ENCODE peak calls at places on chromosomes 3 and 15, in seven cellular contexts. J, C, H, W, O, V and U are unnamed samples.

GRCh38 chr3:8500208-8500961 is 1.2 kb upstream of the LMCD1 start:
- DNase-seq in H (no peak), O (no peak), W (peak; percentile 86), J (peak; percentile 89), C (no peak), V (no peak), U (no peak)

GRCh38 chr15:22262613-22263020 is 182.3 kb downstream of the OR4M2 start:
- DNase-seq in O (peak; percentile 84), V (peak; percentile 79), J (no peak), H (peak; percentile 20), W (no peak), C (no peak), U (no peak)

GRCh38 chr15:63884953-63885352 is 51.2 kb upstream of the HERC1 start:
- DNase-seq in H (no peak), J (no peak), V (no peak), C (no peak), W (no peak), O (peak; percentile 48), U (no peak)

GRCh38 chr15:68797589-68798377 is 22.9 kb downstream of the ANP32A start:
- DNase-seq in J (no peak), O (no peak), W (no peak), H (no peak), C (no peak), V (no peak), U (no peak)

GRCh38 chr3:23740517-23741402 is 65.0 kb upstream of the UBE2E1 start:
- DNase-seq in C (no peak), H (no peak), J (peak; percentile 65), W (peak; percentile 55), V (no peak), O (no peak), U (no peak)

GRCh38 chr15:34147371-34148140 is 45.7 kb downstream of the PGBD4 start:
- DNase-seq in W (peak; percentile 64), J (peak; percentile 71), H (no peak), O (no peak), V (no peak), C (no peak), U (no peak)

GRCh38 chr3:48856469-48856868 is 8.8 kb upstream of the PRKAR2A start:
- DNase-seq in C (no peak), W (no peak), H (no peak), O (no peak), J (no peak), V (no peak), U (no peak)

GRCh38 chr3:59245879-59246501 is 196.2 kb upstream of the CFAP20DC start:
- DNase-seq in O (no peak), V (no peak), J (peak; percentile 95), H (peak; percentile 37), W (peak; percentile 96), C (no peak), U (no peak)

GRCh38 chr3:147351301-147351700 is 55.0 kb downstream of the ZIC4 start:
- DNase-seq in O (no peak), H (no peak), J (no peak), V (no peak), W (no peak), C (no peak), U (no peak)

GRCh38 chr3:58473275-58473674 is 18.6 kb upstream of the KCTD6 start:
- DNase-seq in W (no peak), H (no peak), O (no peak), V (no peak), J (no peak), C (no peak), U (no peak)

DNA sequence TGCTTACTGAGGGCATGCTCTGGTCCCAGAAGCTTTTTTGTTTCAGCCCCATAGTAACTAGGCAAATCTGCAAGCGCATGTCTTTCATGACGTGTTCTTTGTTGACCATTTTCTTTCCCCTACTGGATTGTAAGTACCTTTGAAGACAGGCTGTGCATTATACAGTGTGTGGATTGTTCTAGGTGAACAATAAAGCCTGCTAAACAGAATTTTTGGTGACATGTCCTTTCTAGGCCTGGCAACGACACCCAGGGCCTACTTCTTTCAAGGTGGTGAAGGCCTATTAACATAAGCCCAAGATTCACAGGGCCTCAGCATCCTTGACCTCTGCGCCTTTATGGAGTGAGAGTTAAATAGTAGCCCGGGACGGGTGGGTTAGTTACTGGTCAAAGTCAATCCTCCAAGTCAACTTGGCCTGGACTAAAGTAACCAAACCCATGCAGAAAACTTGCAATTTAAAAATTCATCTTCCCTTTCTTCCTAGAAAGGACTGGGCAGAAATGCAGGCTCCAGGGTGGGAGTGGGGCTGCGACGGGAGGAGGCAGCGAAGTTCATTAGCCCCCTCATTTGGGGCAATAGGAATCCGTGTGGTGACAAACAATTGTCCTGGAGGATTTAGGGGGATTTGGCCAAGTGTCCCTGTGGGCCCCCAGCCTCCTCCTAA is 37.6 kb upstream of the TRIM71 start:
- DNase-seq in C (no peak), V (no peak), J (no peak), W (no peak), H (no peak), O (no peak), U (no peak)
- H3K4me3 ChIP-seq in C (peak overlapping the region; percentile 66), V (no peak overlapping the region), J (no peak overlapping the region), W (peak overlapping the region; percentile 79), H (peak overlapping the region; percentile 52), O (peak overlapping the region; percentile 60), U (no peak overlapping the region)

GRCh38 chr15:53126144-53126543 is 336.0 kb upstream of the ONECUT1 start:
- DNase-seq in W (no peak), O (no peak), V (no peak), H (no peak), J (no peak), C (no peak), U (no peak)

GRCh38 chr15:53128652-53129051 is 338.5 kb upstream of the ONECUT1 start:
- DNase-seq in W (no peak), H (no peak), J (no peak), V (no peak), O (no peak), C (no peak), U (no peak)

DNA sequence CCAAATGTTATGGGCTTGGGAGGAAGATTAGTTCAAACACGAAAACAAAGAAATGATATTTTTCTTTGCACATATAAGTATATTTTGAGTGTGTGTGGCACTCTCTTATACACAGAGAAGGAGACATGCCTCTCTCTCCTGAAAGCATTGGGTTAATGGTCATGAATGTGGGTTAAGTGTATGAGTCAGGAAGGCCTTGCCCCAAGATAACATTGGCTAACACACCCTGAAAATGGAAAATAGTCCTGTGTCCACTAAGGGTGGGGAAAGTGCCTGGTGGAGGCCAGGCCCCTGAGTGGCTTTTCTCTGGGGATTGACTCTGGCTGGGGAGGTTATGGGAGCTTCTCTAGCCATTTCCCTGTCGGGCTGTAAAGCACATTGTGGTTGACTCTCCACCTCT is 332.7 kb upstream of the ONECUT1 start:
- DNase-seq in W (no peak), O (no peak), C (no peak), H (no peak), J (no peak), V (no peak), U (no peak)
- H3K27me3 ChIP-seq in W (no peaks in the 10 kb centered on the region), O (no peaks in the 10 kb centered on the region), C (no peaks in the 10 kb centered on the region), H (no peaks in the 10 kb centered on the region), J (no peaks in the 10 kb centered on the region), V (no peaks in the 10 kb centered on the region), U (no peaks in the 10 kb centered on the region)

GRCh38 chr3:128854382-128854939 is 25.0 kb upstream of the ACAD9 start:
- DNase-seq in O (no peak), H (peak; percentile 50), V (no peak), W (no peak), J (no peak), C (no peak), U (no peak)

GRCh38 chr3:128851601-128852000 is 27.8 kb upstream of the ACAD9 start:
- DNase-seq in O (no peak), V (no peak), J (no peak), W (no peak), H (no peak), C (no peak), U (no peak)

GRCh38 chr3:128858167-128858566 is 21.3 kb upstream of the ACAD9 start:
- DNase-seq in H (no peak), V (peak; percentile 70), O (no peak), J (no peak), C (no peak), W (no peak), U (no peak)

GRCh38 chr3:128853826-128854225 is 25.6 kb upstream of the ACAD9 start:
- DNase-seq in C (no peak), V (no peak), H (no peak), J (no peak), O (no peak), W (no peak), U (no peak)

DNA sequence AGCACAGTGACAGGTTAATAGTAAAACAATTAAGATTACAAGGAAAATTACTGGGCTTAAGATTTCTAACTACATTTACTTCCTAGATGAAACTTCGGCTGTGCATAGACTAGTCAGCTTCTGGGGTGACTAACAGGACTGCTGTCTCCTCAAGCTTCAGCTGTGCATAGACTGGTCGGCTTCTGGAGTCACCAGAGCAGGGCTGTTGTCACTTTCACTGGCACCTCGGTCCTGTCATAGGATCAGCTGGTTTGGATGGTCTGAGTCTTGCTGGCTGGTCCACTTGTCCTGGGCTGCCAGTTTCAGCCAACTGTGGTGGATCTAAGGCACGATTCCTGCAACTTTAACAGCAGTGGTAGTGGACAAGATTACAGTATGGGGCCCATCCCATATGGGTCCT is 23.8 kb upstream of the ACAD9 start:
- DNase-seq in V (no peak), O (no peak), C (no peak), J (no peak), H (no peak), W (no peak), U (no peak)
- H3K9me3 ChIP-seq in V (peaks cover 22% of the 10 kb centered on the region), O (peaks cover 15% of the 10 kb centered on the region), C (peaks cover 22% of the 10 kb centered on the region), J (no peaks in the 10 kb centered on the region), H (no peaks in the 10 kb centered on the region), W (peaks cover 22% of the 10 kb centered on the region), U (peaks cover 50% of the 10 kb centered on the region)

GRCh38 chr15:90742082-90742481 is 24.9 kb downstream of the BLM start:
- DNase-seq in W (no peak), V (no peak), O (no peak), C (no peak), J (no peak), H (no peak), U (no peak)
- H3K4me3 ChIP-seq in W (no peak overlapping the region), V (no peak overlapping the region), O (no peak overlapping the region), C (no peak overlapping the region), J (no peak overlapping the region), H (no peak overlapping the region), U (no peak overlapping the region)